ENCODE peak calls at places on chromosomes 7 and 10, in six cellular contexts. M is ovary; V is activated naive CD4-positive, alpha-beta T cell treated with anti-CD3 and anti-CD28 coated beads, Interleukin-2, amount 50 U/mL, for 16 hours; J is A172; C is GM12891; Y is kidney. X is an unnamed sample.

GRCh38 chr7:133936074-133936473 is 191.1 kb upstream of the LRGUK start:
- DNase-seq in Y (no peak), J (peak), C (no peak), M (no peak), V (no peak), X (no peak)

GRCh38 chr7:140358024-140358770 is 40.1 kb downstream of the SLC37A3 start:
- DNase-seq in J (no peak), C (no peak), V (no peak), M (no peak), Y (no peak), X (no peak)

GRCh38 chr7:137943132-137943551 is 58.7 kb downstream of the CREB3L2 start:
- DNase-seq in C (no peak), V (no peak), J (no peak), M (peak), Y (peak), X (no peak)

GRCh38 chr7:142884285-142884637 is 1.3 kb downstream of the TRPV6 start:
- DNase-seq in V (no peak), Y (no peak), C (no peak), J (no peak), M (no peak), X (no peak)

GRCh38 chr7:23369695-23370404 is 70.7 kb downstream of the MALSU1 start:
- DNase-seq in V (no peak), C (no peak), M (no peak), Y (no peak), J (no peak), X (no peak)

GRCh38 chr10:7343040-7343439 is 67.8 kb downstream of the SFMBT2 start:
- DNase-seq in Y (no peak), V (no peak), C (no peak), M (no peak), J (no peak), X (no peak)

GRCh38 chr7:21747806-21748205 is 197.9 kb downstream of the CDCA7L start:
- DNase-seq in C (no peak), V (no peak), M (no peak), Y (no peak), J (no peak), X (no peak)

GRCh38 chr7:82211333-82211732 is 232.2 kb downstream of the CACNA2D1 start:
- DNase-seq in C (no peak), V (no peak), Y (no peak), M (no peak), J (no peak), X (no peak)

GRCh38 chr10:77970869-77971803 is 44.6 kb upstream of the DLG5 start:
- DNase-seq in V (no peak), J (peak), Y (peak), M (peak), C (no peak), X (no peak)

GRCh38 chr10:97188234-97188847 is 2.6 kb upstream of the SLIT1 start:
- DNase-seq in C (no peak), Y (no peak), V (no peak), J (no peak), M (no peak), X (peak)

GRCh38 chr10:108465871-108466641 is 1301.5 kb upstream of the SORCS1 start:
- DNase-seq in Y (peak), M (no peak), V (no peak), C (no peak), J (no peak), X (peak)

GRCh38 chr10:101138788-101139420 is 7.8 kb downstream of the TLX1 start:
- DNase-seq in C (no peak), Y (no peak), M (no peak), J (no peak), V (no peak), X (no peak)

GRCh38 chr10:60230892-60231291 is 158.8 kb downstream of the ANK3 start:
- DNase-seq in V (no peak), M (no peak), J (peak), C (no peak), Y (no peak), X (no peak)

GRCh38 chr7:17166824-17167379 is 131.6 kb upstream of the AHR start:
- DNase-seq in M (no peak), V (peak), C (no peak), Y (no peak), J (no peak), X (no peak)

GRCh38 chr7:139358541-139359365 is 941 bp upstream of the LUC7L2 start:
- DNase-seq in C (peak), M (no peak), Y (no peak), V (peak), J (peak), X (peak)

GRCh38 chr10:126097558-126098215 is 201.3 kb downstream of the FANK1 start:
- DNase-seq in J (no peak), C (no peak), V (no peak), M (no peak), Y (no peak), X (no peak)

GRCh38 chr10:78318305-78318704 is 284.6 kb downstream of the RPS24 start:
- DNase-seq in J (no peak), V (no peak), M (no peak), C (no peak), Y (no peak), X (no peak)

GRCh38 chr7:73833251-73833919 is 2.6 kb downstream of the CLDN4 start:
- DNase-seq in M (no peak), J (peak), Y (peak), C (no peak), V (no peak), X (no peak)

GRCh38 chr7:4840097-4840501 is 21.7 kb downstream of the PAPOLB start:
- DNase-seq in V (no peak), J (no peak), C (no peak), Y (no peak), M (no peak), X (peak)

GRCh38 chr7:46651561-46652088 is 730.6 kb upstream of the IGFBP3 start:
- DNase-seq in C (no peak), Y (no peak), M (no peak), J (no peak), V (no peak), X (no peak)

GRCh38 chr10:99983280-99983988 is 26.3 kb downstream of the DNMBP start:
- DNase-seq in J (no peak), Y (no peak), M (peak), V (no peak), C (no peak), X (no peak)

X was measured in upper lobe of right lung.